ENCODE peak calls at places on chromosomes 12 and 14, in six cellular contexts. S is K562, Q is NB4, B is A549, T is adipocyte, Z is kidney epithelial cell. A is an unnamed sample.

GRCh38 chr14:71130491-71131179 is 223.4 kb downstream of the PCNX1 start:
- DNase-seq in S (peak; percentile 76), Q (peak; percentile 80), B (no peak), T (no peak), Z (no peak), A (no peak)

GRCh38 chr12:42483534-42483857 is 106.0 kb downstream of the PRICKLE1 start:
- DNase-seq in S (peak; percentile 35), Q (peak; percentile 31), B (no peak), T (peak; percentile 60), Z (no peak), A (no peak)

GRCh38 chr14:64584185-64584584 is 34.4 kb downstream of the PPP1R36 start:
- DNase-seq in S (no peak), Q (no peak), B (no peak), T (no peak), Z (no peak), A (no peak)

GRCh38 chr12:98456583-98457573 is 58.5 kb upstream of the TMPO start:
- DNase-seq in S (peak; percentile 32), Q (peak; percentile 90), B (no peak), T (peak; percentile 78), Z (no peak), A (no peak)

GRCh38 chr12:120365675-120366340 is 3.2 kb downstream of the MSI1 start:
- DNase-seq in S (peak; percentile 51), Q (no peak), B (no peak), T (no peak), Z (no peak), A (no peak)

GRCh38 chr14:98177551-98177950 is 1094.4 kb downstream of the BCL11B start:
- DNase-seq in S (no peak), Q (no peak), B (no peak), T (no peak), Z (no peak), A (no peak)

GRCh38 chr12:45284096-45284901 is 68.4 kb downstream of the ANO6 start:
- DNase-seq in S (no peak), Q (no peak), B (peak; percentile 80), T (peak; percentile 87), Z (no peak), A (no peak)

GRCh38 chr12:96104566-96104965 is 69.2 kb upstream of the LTA4H start:
- DNase-seq in S (no peak), Q (no peak), B (no peak), T (no peak), Z (no peak), A (no peak)

GRCh38 chr12:70549340-70550179 is 87.7 kb downstream of the PTPRB start:
- DNase-seq in S (no peak), Q (no peak), B (peak; percentile 14), T (no peak), Z (no peak), A (no peak)

GRCh38 chr14:72745991-72746980 is 147.6 kb downstream of the DPF3 start:
- DNase-seq in S (no peak), Q (no peak), B (no peak), T (peak; percentile 88), Z (no peak), A (no peak)

GRCh38 chr14:74655597-74656389 is 43.8 kb upstream of the LTBP2 start:
- DNase-seq in S (no peak), Q (peak; percentile 16), B (peak; percentile 63), T (peak; percentile 75), Z (no peak), A (no peak)

GRCh38 chr14:94180655-94181271 is 6.6 kb downstream of the PPP4R4 start:
- DNase-seq in S (peak; percentile 29), Q (peak; percentile 66), B (peak; percentile 48), T (peak; percentile 86), Z (no peak), A (peak; percentile 33)

GRCh38 chr12:52903855-52904508 is 894 bp downstream of the KRT8 start:
- DNase-seq in S (peak; percentile 91), Q (peak; percentile 90), B (peak; percentile 64), T (peak; percentile 46), Z (no peak), A (no peak)

GRCh38 chr12:113201187-113202177 is 16.0 kb downstream of the RITA1 start:
- DNase-seq in S (no peak), Q (no peak), B (no peak), T (no peak), Z (no peak), A (no peak)

GRCh38 chr14:69319911-69320310 is 60.0 kb downstream of the GALNT16 start:
- DNase-seq in S (no peak), Q (no peak), B (no peak), T (no peak), Z (no peak), A (no peak)

GRCh38 chr12:48351022-48351708 is 446 bp upstream of the ZNF641 start:
- DNase-seq in S (peak; percentile 81), Q (no peak), B (peak; percentile 74), T (peak; percentile 90), Z (peak; percentile 49), A (no peak)

GRCh38 chr14:55756563-55756962 is 176.6 kb downstream of the KTN1 start:
- DNase-seq in S (no peak), Q (no peak), B (no peak), T (no peak), Z (no peak), A (no peak)

GRCh38 chr12:70543444-70543843 is 93.8 kb downstream of the PTPRB start:
- DNase-seq in S (no peak), Q (no peak), B (peak; percentile 62), T (peak; percentile 77), Z (peak; percentile 76), A (no peak)

GRCh38 chr14:104252256-104253215 is 114.1 kb downstream of the KIF26A start:
- DNase-seq in S (no peak), Q (no peak), B (no peak), T (no peak), Z (no peak), A (no peak)

GRCh38 chr12:52165096-52165855 is 26.5 kb downstream of the KRT80 start:
- DNase-seq in S (no peak), Q (peak; percentile 43), B (no peak), T (no peak), Z (no peak), A (no peak)

GRCh38 chr14:60356921-60357550 is 108.0 kb downstream of the PPM1A start:
- DNase-seq in S (no peak), Q (no peak), B (no peak), T (no peak), Z (no peak), A (no peak)

GRCh38 chr12:55829967-55830600 is 697 bp upstream of the DNAJC14 start:
- DNase-seq in S (peak; percentile 53), Q (no peak), B (peak; percentile 23), T (peak; percentile 51), Z (no peak), A (no peak)

GRCh38 chr12:85588221-85588620 is 248.0 kb downstream of the RASSF9 start:
- DNase-seq in S (no peak), Q (no peak), B (no peak), T (no peak), Z (no peak), A (no peak)

GRCh38 chr12:113837528-113838296 is 128.4 kb downstream of the RBM19 start:
- DNase-seq in S (no peak), Q (no peak), B (no peak), T (no peak), Z (no peak), A (no peak)

GRCh38 chr14:31360919-31361662 is 59.3 kb downstream of the HEATR5A start:
- DNase-seq in S (no peak), Q (no peak), B (peak; percentile 4), T (peak; percentile 30), Z (peak; percentile 37), A (no peak)

GRCh38 chr14:89953602-89954001 is 928 bp downstream of the EFCAB11 start:
- DNase-seq in S (no peak), Q (no peak), B (no peak), T (no peak), Z (no peak), A (no peak)
- H3K4me3 ChIP-seq in S (peak overlapping the region; percentile 85), Q (peak overlapping the region; percentile 86), B (peak overlapping the region; percentile 89), T (peak overlapping the region; percentile 97), Z (peak overlapping the region; percentile 74), A (peak overlapping the region; percentile 85)

GRCh38 chr12:78210894-78211302 is 380.2 kb downstream of the NAV3 start:
- DNase-seq in S (no peak), Q (peak; percentile 49), B (peak; percentile 25), T (peak; percentile 74), Z (peak; percentile 70), A (no peak)

GRCh38 chr12:78204926-78205325 is 374.2 kb downstream of the NAV3 start:
- DNase-seq in S (no peak), Q (no peak), B (no peak), T (no peak), Z (no peak), A (no peak)

GRCh38 chr12:78210494-78210860 is 379.8 kb downstream of the NAV3 start:
- DNase-seq in S (no peak), Q (no peak), B (no peak), T (no peak), Z (no peak), A (no peak)

GRCh38 chr12:78208106-78208505 is 377.4 kb downstream of the NAV3 start:
- DNase-seq in S (no peak), Q (no peak), B (no peak), T (no peak), Z (peak; percentile 63), A (no peak)

GRCh38 chr12:78209851-78210493 is 379.3 kb downstream of the NAV3 start:
- DNase-seq in S (no peak), Q (no peak), B (no peak), T (no peak), Z (no peak), A (no peak)
- H3K4me3 ChIP-seq in S (no peak overlapping the region), Q (no peak overlapping the region), B (no peak overlapping the region), T (peak overlapping the region; percentile 21), Z (no peak overlapping the region), A (no peak overlapping the region)

GRCh38 chr12:123794027-123794426 is 31.9 kb downstream of the DNAH10 start:
- DNase-seq in S (no peak), Q (no peak), B (no peak), T (no peak), Z (no peak), A (no peak)

GRCh38 chr12:123801573-123802178 is 39.6 kb downstream of the DNAH10 start:
- DNase-seq in S (peak; percentile 31), Q (peak; percentile 71), B (peak; percentile 43), T (peak; percentile 81), Z (no peak), A (no peak)

GRCh38 chr12:123799227-123799626 is 37.1 kb downstream of the DNAH10 start:
- DNase-seq in S (no peak), Q (no peak), B (no peak), T (no peak), Z (no peak), A (no peak)

GRCh38 chr12:123798518-123798917 is 36.4 kb downstream of the DNAH10 start:
- DNase-seq in S (no peak), Q (no peak), B (no peak), T (no peak), Z (no peak), A (no peak)
- H3K4me3 ChIP-seq in S (no peak overlapping the region), Q (no peak overlapping the region), B (no peak overlapping the region), T (no peak overlapping the region), Z (no peak overlapping the region), A (no peak overlapping the region)

DNA sequence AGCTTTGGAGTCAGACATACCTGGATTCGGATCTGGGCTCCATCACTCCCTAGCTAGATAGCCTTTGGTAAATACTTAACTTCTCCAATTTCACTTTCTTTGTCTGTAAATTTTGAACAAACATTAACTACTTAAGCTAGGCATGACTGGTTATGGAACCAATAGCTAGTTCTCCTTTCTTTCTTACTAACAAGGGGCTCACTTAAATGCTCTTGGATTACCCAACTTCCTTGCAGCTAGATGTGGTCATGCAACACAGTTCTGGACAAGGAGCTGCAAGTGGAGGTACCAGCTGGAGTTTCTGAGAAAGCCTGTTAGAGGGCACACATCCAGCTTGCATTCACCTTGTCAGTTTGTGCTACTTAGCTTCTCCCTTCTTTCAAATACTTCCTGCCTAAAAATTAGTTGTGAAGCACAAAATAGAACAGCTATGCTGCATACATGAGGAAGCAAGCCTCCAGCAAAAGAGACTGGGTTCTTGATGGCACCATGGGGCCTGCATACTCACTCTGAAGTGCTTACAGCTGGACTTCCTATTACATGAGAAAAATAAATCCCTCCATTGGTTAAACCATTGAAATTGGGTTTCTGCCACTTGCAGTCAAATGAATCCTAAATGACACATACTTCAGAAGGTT is 210.1 kb upstream of the EEA1 start:
- DNase-seq in S (no peak), Q (peak; percentile 97), B (no peak), T (no peak), Z (peak; percentile 71), A (no peak)
- H3K4me3 ChIP-seq in S (no peak overlapping the region), Q (no peak overlapping the region), B (no peak overlapping the region), T (no peak overlapping the region), Z (peak overlapping the region; percentile 4), A (no peak overlapping the region)